ENCODE peak calls at places on chromosomes 2 and 18, in nine cellular contexts. L is right cardiac atrium; D is pulmonary artery endothelial cell; C is non-pigmented ciliary epithelial cell; U is T-helper 2 cell; B is iris pigment epithelial cell; A is HS-27A; S is fibroblast of pulmonary artery; J is stimulated activated CD4-positive, alpha-beta T cell treated with anti-CD3 and anti-CD28 coated beads, Interleukin-15, amount 100 ng/mL, for 1 hour. F is an unnamed sample.

GRCh38 chr2:105744091-105744908 is 412 bp upstream of the NCK2 start:
- DNase-seq in U (peak), L (peak), B (peak), D (no peak), C (no peak), J (peak), S (peak), A (no peak), F (no peak)

GRCh38 chr2:121897335-121897970 is 142.0 kb downstream of the TSN start:
- DNase-seq in U (no peak), D (no peak), C (peak), A (peak), S (peak), L (no peak), B (peak), J (no peak), F (no peak)

GRCh38 chr2:66443977-66444855 is 9.3 kb downstream of the MEIS1 start:
- DNase-seq in U (no peak), L (peak), J (no peak), A (no peak), C (no peak), S (peak), D (no peak), B (no peak), F (no peak)

GRCh38 chr2:96514521-96514920 is 9.4 kb upstream of the NEURL3 start:
- DNase-seq in J (no peak), L (no peak), D (no peak), U (no peak), C (no peak), B (no peak), A (no peak), S (no peak), F (no peak)

GRCh38 chr2:215726070-215726469 is 287.3 kb downstream of the MREG start:
- DNase-seq in D (no peak), B (no peak), S (no peak), C (no peak), J (no peak), A (no peak), U (no peak), L (no peak), F (no peak)

GRCh38 chr2:149658553-149658952 is 71.0 kb upstream of the MMADHC start:
- DNase-seq in C (no peak), B (no peak), U (no peak), L (no peak), D (no peak), A (no peak), S (no peak), J (no peak), F (no peak)

GRCh38 chr18:79405781-79406575 is 10.2 kb downstream of the NFATC1 start:
- DNase-seq in B (peak), D (no peak), U (peak), L (peak), S (no peak), C (no peak), J (peak), A (no peak), F (no peak)

GRCh38 chr18:77071711-77072292 is 60.8 kb downstream of the MBP start:
- DNase-seq in A (peak), J (no peak), C (peak), D (peak), U (peak), L (no peak), S (peak), B (peak), F (no peak)

GRCh38 chr2:234363011-234363487 is 133.8 kb downstream of the ARL4C start:
- DNase-seq in U (no peak), B (no peak), L (no peak), J (no peak), S (peak), C (no peak), A (no peak), D (no peak), F (no peak)

GRCh38 chr2:222916229-222917197 is 55.7 kb downstream of the ACSL3 start:
- DNase-seq in J (no peak), A (no peak), D (no peak), S (no peak), U (no peak), C (no peak), L (no peak), B (no peak), F (no peak)

GRCh38 chr2:25372405-25373268 is 30.9 kb upstream of the DNMT3A start:
- DNase-seq in U (no peak), S (no peak), B (no peak), A (no peak), C (no peak), D (no peak), J (no peak), L (no peak), F (no peak)

GRCh38 chr2:109523536-109524361 is 90.0 kb downstream of the SEPTIN10 start:
- DNase-seq in A (no peak), J (no peak), C (no peak), L (peak), D (no peak), S (no peak), U (no peak), B (no peak), F (no peak)

GRCh38 chr2:109342890-109343289 is 213.9 kb downstream of the SH3RF3 start:
- DNase-seq in L (no peak), S (no peak), U (no peak), A (no peak), J (no peak), C (no peak), D (no peak), B (no peak), F (no peak)

GRCh38 chr2:38268691-38269309 is 108.3 kb downstream of the ATL2 start:
- DNase-seq in A (no peak), S (no peak), L (no peak), D (no peak), U (no peak), B (peak), J (no peak), C (no peak), F (no peak)

GRCh38 chr2:173654146-173654895 is 299.6 kb downstream of the CDCA7 start:
- DNase-seq in D (no peak), C (no peak), S (no peak), A (no peak), B (no peak), L (no peak), J (no peak), U (no peak), F (no peak)

GRCh38 chr2:74834806-74835755 is 1.2 kb downstream of the HK2 start:
- DNase-seq in B (peak), U (peak), J (peak), L (peak), A (no peak), S (peak), C (no peak), D (no peak), F (no peak)

GRCh38 chr2:241846406-241846805 is 12.3 kb downstream of the PDCD1 start:
- DNase-seq in A (no peak), L (no peak), B (no peak), D (no peak), C (no peak), J (no peak), U (no peak), S (no peak), F (no peak)

GRCh38 chr2:204950695-204951094 is 405.4 kb downstream of the PARD3B start:
- DNase-seq in L (no peak), J (no peak), U (no peak), S (peak), D (no peak), A (peak), C (peak), B (peak), F (no peak)